ENCODE peak calls at places on chromosomes 12 and 14, in eight cellular contexts. O is CD4-positive, alpha-beta T cell; Q is effector CD8-positive, alpha-beta T cell; S is NCI-H1694; F is H54; E is AG20443; K is NCI-H1105; M is NCI-H1417. Z is an unnamed sample.

GRCh38 chr14:60760648-60761364 is 26.2 kb downstream of the MNAT1 start:
- DNase-seq in Q (no peak), E (no peak), K (peak; percentile 86), S (no peak), O (no peak), M (peak; percentile 62), F (no peak), Z (no peak)

GRCh38 chr12:697426-697825 is 34.2 kb upstream of the NINJ2 start:
- DNase-seq in Q (no peak), E (no peak), F (no peak), M (no peak), S (no peak), K (no peak), O (no peak), Z (no peak)

GRCh38 chr12:97805086-97805485 is 342.5 kb downstream of the RMST start:
- DNase-seq in K (no peak), F (no peak), Q (no peak), E (no peak), S (no peak), M (no peak), O (no peak), Z (no peak)

GRCh38 chr14:101736585-101736984 is 24.9 kb upstream of the PPP2R5C start:
- DNase-seq in Q (no peak), F (no peak), S (no peak), E (no peak), K (no peak), O (no peak), M (no peak), Z (no peak)

GRCh38 chr12:117192057-117192456 is 1.8 kb upstream of the FBXO21 start:
- DNase-seq in O (no peak), F (no peak), M (peak; percentile 24), S (no peak), K (no peak), E (no peak), Q (no peak), Z (no peak)

GRCh38 chr12:64912501-64912900 is 88.1 kb downstream of the TBC1D30 start:
- DNase-seq in F (no peak), O (no peak), S (no peak), M (no peak), K (no peak), E (no peak), Q (no peak), Z (no peak)

GRCh38 chr14:70755655-70756054 is 53.7 kb downstream of the MAP3K9 start:
- DNase-seq in M (no peak), K (no peak), S (no peak), E (no peak), Q (no peak), F (no peak), O (no peak), Z (no peak)

GRCh38 chr14:36129181-36129580 is 47.3 kb downstream of the PTCSC3 start:
- DNase-seq in O (no peak), F (no peak), Q (no peak), S (no peak), M (no peak), E (no peak), K (no peak), Z (no peak)

GRCh38 chr14:105909046-105909827 is 382.9 kb downstream of the TMEM121 start:
- DNase-seq in Q (no peak), S (no peak), E (no peak), F (no peak), M (no peak), K (no peak), O (no peak), Z (no peak)

GRCh38 chr12:30896461-30896860 is 30.1 kb upstream of the TSPAN11 start:
- DNase-seq in F (no peak), E (peak; percentile 80), K (no peak), M (no peak), O (no peak), S (no peak), Q (no peak), Z (no peak)

Z was measured in cerebellum.